ENCODE peak calls at places on chromosome 2, in eight cellular contexts. D is CD4-positive, alpha-beta memory T cell; F is GM23248; V is right cardiac atrium; U is aorta; O is heart right ventricle; R is sigmoid colon; B is Caco-2. I is an unnamed sample. For H3K4me1, the result is how much of the 10 kb centered on the place peaks cover.

GRCh38 chr2:161115205-161115604 is 45.0 kb upstream of the TANK start:
- DNase-seq in D (no peak), F (no peak), V (no peak), U (no peak), O (no peak), R (no peak), B (no peak), I (no peak)

GRCh38 chr2:200095436-200095835 is 140.1 kb downstream of the MAIP1 start:
- DNase-seq in D (no peak), F (no peak), V (no peak), U (no peak), O (no peak), R (no peak), B (no peak), I (no peak)

GRCh38 chr2:54239427-54239826 is 16.6 kb downstream of the TSPYL6 start:
- DNase-seq in D (no peak), F (peak), V (no peak), U (no peak), O (no peak), R (no peak), B (no peak), I (no peak)

GRCh38 chr2:75021672-75022071 is 63.2 kb downstream of the POLE4 start:
- DNase-seq in D (no peak), F (peak), V (no peak), U (no peak), O (no peak), R (no peak), B (peak), I (no peak)

GRCh38 chr2:25566694-25567093 is 106.7 kb downstream of the DTNB start:
- DNase-seq in D (no peak), F (no peak), V (peak), U (peak), O (no peak), R (no peak), B (no peak), I (no peak)

GRCh38 chr2:64888591-64889309 is 100.4 kb upstream of the SLC1A4 start:
- DNase-seq in D (no peak), F (peak), V (no peak), U (no peak), O (no peak), R (no peak), B (peak), I (no peak)

GRCh38 chr2:240250985-240251847 is 110.8 kb upstream of the OTOS start:
- DNase-seq in D (no peak), F (peak), V (peak), U (peak), O (peak), R (peak), B (peak), I (peak)

GRCh38 chr2:241616168-241617125 is 20.5 kb downstream of the THAP4 start:
- DNase-seq in D (no peak), F (no peak), V (no peak), U (peak), O (no peak), R (no peak), B (no peak), I (no peak)

GRCh38 chr2:176592230-176592629 is 323.0 kb downstream of the MTX2 start:
- DNase-seq in D (no peak), F (no peak), V (no peak), U (no peak), O (no peak), R (no peak), B (no peak), I (no peak)

GRCh38 chr2:17851731-17852585 is 26.5 kb upstream of the KCNS3 start:
- DNase-seq in D (no peak), F (peak), V (peak), U (peak), O (peak), R (peak), B (peak), I (peak)

GRCh38 chr2:29123584-29124349 is 8.6 kb downstream of the CLIP4 start:
- DNase-seq in D (no peak), F (peak), V (no peak), U (no peak), O (no peak), R (no peak), B (no peak), I (no peak)

GRCh38 chr2:172096661-172097547 is 5.8 kb downstream of the DLX2 start:
- DNase-seq in D (no peak), F (peak), V (no peak), U (no peak), O (no peak), R (peak), B (peak), I (no peak)

GRCh38 chr2:98126061-98126460 is 39.1 kb downstream of the VWA3B start:
- DNase-seq in D (no peak), F (peak), V (no peak), U (no peak), O (no peak), R (no peak), B (no peak), I (no peak)

GRCh38 chr2:65081232-65081685 is 25.0 kb downstream of the CEP68 start:
- DNase-seq in D (no peak), F (peak), V (no peak), U (peak), O (no peak), R (no peak), B (no peak), I (no peak)

GRCh38 chr2:176653856-176654443 is 384.7 kb downstream of the MTX2 start:
- DNase-seq in D (no peak), F (peak), V (peak), U (peak), O (peak), R (peak), B (peak), I (peak)

GRCh38 chr2:233332125-233332524 is 22.2 kb upstream of the DGKD start:
- DNase-seq in D (no peak), F (no peak), V (no peak), U (no peak), O (no peak), R (no peak), B (no peak), I (no peak)
- H3K4me1 ChIP-seq in D (half or more), F (under half), V (under half), U (under half), O (under half), R (under half), B (under half), I (under half)

DNA sequence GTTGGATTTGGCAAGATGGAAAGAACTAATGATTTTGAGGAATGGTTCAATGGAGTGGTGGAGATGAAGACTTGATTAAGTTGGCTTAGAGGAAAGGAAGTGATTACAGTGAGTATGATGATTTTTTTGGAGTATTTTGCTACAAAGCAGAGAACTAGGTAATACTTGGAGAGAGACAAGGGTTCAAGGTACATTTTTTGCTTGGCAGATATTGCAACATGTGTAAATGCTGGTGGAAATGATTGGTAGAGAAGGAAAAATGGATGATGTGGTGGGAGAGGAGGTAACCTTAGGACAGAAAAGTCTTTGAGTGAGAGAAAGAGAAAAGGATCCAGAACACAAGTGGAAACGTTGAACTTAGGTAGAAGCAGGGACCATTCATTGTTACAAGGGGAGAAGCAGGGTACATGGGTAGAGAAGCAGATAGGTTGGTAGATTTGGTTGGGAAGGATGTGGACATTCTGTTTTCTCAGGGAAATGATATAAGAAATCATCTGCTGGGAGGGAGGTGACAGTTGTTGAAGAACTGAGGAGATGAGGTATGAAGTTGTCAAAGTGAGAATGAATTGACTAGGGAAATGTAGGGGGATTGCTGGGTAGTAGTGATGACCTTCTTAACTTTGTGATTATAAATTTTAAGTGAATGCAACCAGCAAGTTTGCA is 6.5 kb downstream of the EHBP1 start:
- DNase-seq in D (no peak), F (no peak), V (no peak), U (no peak), O (no peak), R (no peak), B (no peak), I (no peak)
- H3K4me1 ChIP-seq in D (under half), F (under half), V (under half), U (under half), O (under half), R (under half), B (under half), I (under half)

GRCh38 chr2:127639111-127639474 is 6.9 kb upstream of the GPR17 start:
- DNase-seq in D (no peak), F (no peak), V (no peak), U (no peak), O (peak), R (no peak), B (no peak), I (no peak)

GRCh38 chr2:127640082-127641072 is 5.6 kb upstream of the GPR17 start:
- DNase-seq in D (peak), F (peak), V (no peak), U (no peak), O (peak), R (no peak), B (no peak), I (no peak)

GRCh38 chr2:127642706-127643697 is 3.0 kb upstream of the GPR17 start:
- DNase-seq in D (no peak), F (no peak), V (peak), U (no peak), O (peak), R (no peak), B (no peak), I (no peak)

GRCh38 chr2:127641846-127642510 is 4.0 kb upstream of the GPR17 start:
- DNase-seq in D (peak), F (no peak), V (peak), U (no peak), O (peak), R (no peak), B (no peak), I (no peak)

GRCh38 chr2:127641133-127641532 is 4.8 kb upstream of the GPR17 start:
- DNase-seq in D (no peak), F (no peak), V (no peak), U (no peak), O (no peak), R (no peak), B (no peak), I (no peak)
- H3K4me1 ChIP-seq in D (half or more), F (under half), V (under half), U (under half), O (half or more), R (half or more), B (under half), I (under half)

GRCh38 chr2:227802882-227803281 is 10.8 kb upstream of the CCL20 start:
- DNase-seq in D (no peak), F (no peak), V (no peak), U (no peak), O (no peak), R (no peak), B (no peak), I (no peak)
- H3K4me1 ChIP-seq in D (under half), F (under half), V (under half), U (under half), O (under half), R (under half), B (under half), I (under half)

GRCh38 chr2:235504459-235505200 is 10.8 kb downstream of the AGAP1 start:
- DNase-seq in D (no peak), F (no peak), V (no peak), U (no peak), O (no peak), R (no peak), B (no peak), I (no peak)
- H3K4me1 ChIP-seq in D (under half), F (under half), V (under half), U (under half), O (under half), R (under half), B (under half), I (under half)

I was measured in pancreas.